ENCODE peak calls at places on chromosomes 13 and 19, in ten cellular contexts. X, W, A, B, Q, S, H, U, E and G are unnamed samples.

GRCh38 chr19:46470376-46470775 is 987 bp downstream of the PNMA8A start:
- DNase-seq in X (no peak), W (no peak), A (no peak), B (no peak), Q (no peak), S (no peak), H (no peak), U (no peak), E (no peak), G (no peak)

GRCh38 chr13:40609972-40610726 is 56.3 kb downstream of the FOXO1 start:
- DNase-seq in X (no peak), W (no peak), A (no peak), B (peak), Q (no peak), S (no peak), H (no peak), U (no peak), E (no peak), G (no peak)

GRCh38 chr19:18414504-18415176 is 4.6 kb upstream of the SSBP4 start:
- DNase-seq in X (no peak), W (no peak), A (no peak), B (no peak), Q (no peak), S (peak), H (peak), U (no peak), E (no peak), G (no peak)

GRCh38 chr19:49664171-49665070 is 1.2 kb downstream of the IRF3 start:
- DNase-seq in X (peak), W (peak), A (peak), B (peak), Q (peak), S (peak), H (peak), U (peak), E (no peak), G (peak)

GRCh38 chr13:43132228-43132627 is 108.8 kb downstream of the DNAJC15 start:
- DNase-seq in X (no peak), W (peak), A (peak), B (peak), Q (no peak), S (peak), H (peak), U (peak), E (peak), G (no peak)

GRCh38 chr13:110227864-110228643 is 78.9 kb downstream of the COL4A1 start:
- DNase-seq in X (no peak), W (no peak), A (no peak), B (no peak), Q (no peak), S (no peak), H (no peak), U (no peak), E (no peak), G (no peak)

GRCh38 chr13:21075303-21076264 is 14.2 kb upstream of the LATS2 start:
- DNase-seq in X (no peak), W (no peak), A (no peak), B (no peak), Q (no peak), S (no peak), H (peak), U (no peak), E (no peak), G (no peak)

GRCh38 chr19:15419413-15420025 is 731 bp upstream of the AKAP8L start:
- DNase-seq in X (no peak), W (no peak), A (no peak), B (peak), Q (no peak), S (peak), H (no peak), U (peak), E (no peak), G (no peak)

GRCh38 chr19:8213827-8214672 is 4.9 kb downstream of the CERS4 start:
- DNase-seq in X (no peak), W (no peak), A (no peak), B (no peak), Q (no peak), S (no peak), H (no peak), U (no peak), E (no peak), G (no peak)

GRCh38 chr13:45336025-45336800 is 4.8 kb downstream of the TPT1 start:
- DNase-seq in X (no peak), W (no peak), A (no peak), B (no peak), Q (no peak), S (no peak), H (no peak), U (no peak), E (no peak), G (no peak)

GRCh38 chr13:46603165-46603603 is 50.2 kb downstream of the LRCH1 start:
- DNase-seq in X (no peak), W (no peak), A (no peak), B (no peak), Q (no peak), S (peak), H (no peak), U (no peak), E (no peak), G (no peak)

GRCh38 chr19:51476164-51476563 is 2.2 kb upstream of the CEACAM18 start:
- DNase-seq in X (no peak), W (no peak), A (no peak), B (no peak), Q (no peak), S (no peak), H (no peak), U (no peak), E (no peak), G (no peak)

GRCh38 chr13:59016250-59016649 is 1147.5 kb downstream of the DIAPH3 start:
- DNase-seq in X (no peak), W (no peak), A (no peak), B (no peak), Q (no peak), S (no peak), H (no peak), U (peak), E (no peak), G (no peak)

GRCh38 chr19:17319473-17320238 is 10.3 kb downstream of the DDA1 start:
- DNase-seq in X (no peak), W (no peak), A (no peak), B (no peak), Q (no peak), S (no peak), H (no peak), U (no peak), E (no peak), G (no peak)

GRCh38 chr19:17602872-17603552 is 47.6 kb downstream of the COLGALT1 start:
- DNase-seq in X (no peak), W (no peak), A (no peak), B (no peak), Q (no peak), S (no peak), H (no peak), U (no peak), E (no peak), G (no peak)

GRCh38 chr13:25455146-25455545 is 83.4 kb downstream of the ATP8A2 start:
- DNase-seq in X (no peak), W (peak), A (no peak), B (no peak), Q (no peak), S (no peak), H (no peak), U (no peak), E (no peak), G (no peak)

GRCh38 chr19:40908981-40909380 is 26.9 kb upstream of the CYP2A7 start:
- DNase-seq in X (peak), W (no peak), A (no peak), B (no peak), Q (peak), S (no peak), H (no peak), U (no peak), E (no peak), G (peak)

GRCh38 chr13:110361365-110361911 is 54.4 kb downstream of the COL4A2 start:
- DNase-seq in X (no peak), W (no peak), A (no peak), B (no peak), Q (no peak), S (no peak), H (no peak), U (peak), E (no peak), G (no peak)